ENCODE peak calls at places on chromosomes 7 and 10, in four cellular contexts. One of them, this sample, is unnamed.

GRCh38 chr10:70115948-70116682 is 16.5 kb downstream of the AIFM2 start:
- DNase-seq in H1: no peak
- DNase-seq in HepG2: peak
- DNase-seq in K562: peak
- DNase-seq in this sample: peak

GRCh38 chr10:93465806-93466675 is 16.1 kb downstream of the MYOF start:
- DNase-seq in H1: no peak
- DNase-seq in HepG2: peak
- DNase-seq in K562: no peak
- DNase-seq in this sample: peak

GRCh38 chr7:11751807-11752389 is 80.1 kb downstream of the THSD7A start:
- DNase-seq in H1: no peak
- DNase-seq in HepG2: no peak
- DNase-seq in K562: no peak
- DNase-seq in this sample: peak

GRCh38 chr10:45627412-45628048 is 45.0 kb downstream of the ZFAND4 start:
- DNase-seq in H1: no peak
- DNase-seq in HepG2: no peak
- DNase-seq in K562: no peak
- DNase-seq in this sample: no peak

GRCh38 chr7:31074403-31074802 is 22.3 kb downstream of the ADCYAP1R1 start:
- DNase-seq in H1: no peak
- DNase-seq in HepG2: no peak
- DNase-seq in K562: no peak
- DNase-seq in this sample: no peak

GRCh38 chr10:114682121-114682520 is 24.0 kb upstream of the ABLIM1 start:
- DNase-seq in H1: no peak
- DNase-seq in HepG2: no peak
- DNase-seq in K562: no peak
- DNase-seq in this sample: no peak

GRCh38 chr7:4074994-4075393 is 607.1 kb upstream of the FOXK1 start:
- DNase-seq in H1: no peak
- DNase-seq in HepG2: no peak
- DNase-seq in K562: no peak
- DNase-seq in this sample: no peak

GRCh38 chr10:107072786-107073185 is 91.7 kb downstream of the SORCS1 start:
- DNase-seq in H1: no peak
- DNase-seq in HepG2: no peak
- DNase-seq in K562: no peak
- DNase-seq in this sample: no peak

GRCh38 chr10:7558036-7558435 is 108.7 kb downstream of the ITIH5 start:
- DNase-seq in H1: no peak
- DNase-seq in HepG2: no peak
- DNase-seq in K562: no peak
- DNase-seq in this sample: no peak

GRCh38 chr7:45573199-45573598 is 969 bp upstream of the ADCY1 start:
- DNase-seq in H1: no peak
- DNase-seq in HepG2: no peak
- DNase-seq in K562: no peak
- DNase-seq in this sample: no peak

GRCh38 chr10:61918140-61918539 is 16.6 kb downstream of the ARID5B start:
- DNase-seq in H1: no peak
- DNase-seq in HepG2: peak
- DNase-seq in K562: no peak
- DNase-seq in this sample: no peak

GRCh38 chr10:59745163-59745650 is 8.0 kb downstream of the MRLN start:
- DNase-seq in H1: no peak
- DNase-seq in HepG2: no peak
- DNase-seq in K562: no peak
- DNase-seq in this sample: no peak

GRCh38 chr10:21497177-21497807 is 28.2 kb downstream of the SKIDA1 start:
- DNase-seq in H1: no peak
- DNase-seq in HepG2: peak
- DNase-seq in K562: no peak
- DNase-seq in this sample: peak

GRCh38 chr7:122544463-122544862 is 154.5 kb downstream of the RNF133 start:
- DNase-seq in H1: no peak
- DNase-seq in HepG2: no peak
- DNase-seq in K562: no peak
- DNase-seq in this sample: no peak

DNA sequence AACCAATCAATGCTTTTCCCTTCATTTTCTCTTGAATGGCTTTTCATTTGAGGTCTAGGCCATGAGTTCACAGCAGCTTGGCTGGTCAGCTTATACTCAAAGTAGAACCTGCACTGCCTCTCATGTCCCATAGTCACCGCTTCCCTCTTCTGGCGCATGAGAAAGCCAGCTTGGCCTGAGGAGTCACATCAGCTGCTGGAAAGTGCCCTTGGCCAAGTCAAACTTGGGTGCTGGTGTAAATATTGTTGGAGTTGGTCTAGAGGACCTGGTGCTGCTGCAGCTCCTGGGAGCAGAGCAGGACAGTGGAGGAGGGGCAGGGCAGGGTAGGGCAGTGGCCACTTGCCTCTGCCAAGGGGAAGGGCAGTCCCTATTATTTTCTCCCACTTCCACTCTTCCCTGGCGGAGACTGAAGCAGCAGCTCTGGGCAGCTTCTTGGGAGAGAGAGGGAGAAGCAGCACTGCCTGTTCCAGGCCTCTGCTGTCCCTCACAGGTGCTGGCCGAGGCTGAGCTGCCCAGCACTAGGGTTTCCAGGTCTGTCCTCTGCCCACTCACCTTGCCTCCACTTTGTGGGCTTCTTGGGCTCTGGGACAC is 12.8 kb downstream of the UBE2D4 start:
- DNase-seq in H1: no peak
- DNase-seq in HepG2: no peak
- DNase-seq in K562: no peak
- DNase-seq in this sample: no peak
- TF ChIP-seq RNF2 in H1: no peak
- TF ChIP-seq RNF2 in HepG2: no peak
- TF ChIP-seq RNF2 in K562: no peak
- TF ChIP-seq RNF2 in this sample: no peak

GRCh38 chr10:101565370-101565900 is 22.6 kb downstream of the POLL start:
- DNase-seq in H1: no peak
- DNase-seq in HepG2: no peak
- DNase-seq in K562: no peak
- DNase-seq in this sample: no peak

GRCh38 chr10:101565936-101566332 is 22.1 kb downstream of the POLL start:
- DNase-seq in H1: no peak
- DNase-seq in HepG2: no peak
- DNase-seq in K562: no peak
- DNase-seq in this sample: no peak

GRCh38 chr10:101568054-101568745 is 19.9 kb downstream of the POLL start:
- DNase-seq in H1: no peak
- DNase-seq in HepG2: no peak
- DNase-seq in K562: no peak
- DNase-seq in this sample: no peak

GRCh38 chr10:101567165-101568006 is 20.7 kb downstream of the POLL start:
- DNase-seq in H1: no peak
- DNase-seq in HepG2: no peak
- DNase-seq in K562: no peak
- DNase-seq in this sample: no peak

GRCh38 chr10:101566333-101567164 is 21.5 kb downstream of the POLL start:
- DNase-seq in H1: no peak
- DNase-seq in HepG2: no peak
- DNase-seq in K562: peak
- DNase-seq in this sample: no peak
- TF ChIP-seq RNF2 in H1: no peak
- TF ChIP-seq RNF2 in HepG2: no peak
- TF ChIP-seq RNF2 in K562: no peak
- TF ChIP-seq RNF2 in this sample: no peak

GRCh38 chr10:102804382-102804781 is 32.8 kb downstream of the CYP17A1 start:
- DNase-seq in H1: no peak
- DNase-seq in HepG2: no peak
- DNase-seq in K562: no peak
- DNase-seq in this sample: no peak
- TF ChIP-seq RNF2 in H1: no peak
- TF ChIP-seq RNF2 in HepG2: no peak
- TF ChIP-seq RNF2 in K562: no peak
- TF ChIP-seq RNF2 in this sample: no peak

DNA sequence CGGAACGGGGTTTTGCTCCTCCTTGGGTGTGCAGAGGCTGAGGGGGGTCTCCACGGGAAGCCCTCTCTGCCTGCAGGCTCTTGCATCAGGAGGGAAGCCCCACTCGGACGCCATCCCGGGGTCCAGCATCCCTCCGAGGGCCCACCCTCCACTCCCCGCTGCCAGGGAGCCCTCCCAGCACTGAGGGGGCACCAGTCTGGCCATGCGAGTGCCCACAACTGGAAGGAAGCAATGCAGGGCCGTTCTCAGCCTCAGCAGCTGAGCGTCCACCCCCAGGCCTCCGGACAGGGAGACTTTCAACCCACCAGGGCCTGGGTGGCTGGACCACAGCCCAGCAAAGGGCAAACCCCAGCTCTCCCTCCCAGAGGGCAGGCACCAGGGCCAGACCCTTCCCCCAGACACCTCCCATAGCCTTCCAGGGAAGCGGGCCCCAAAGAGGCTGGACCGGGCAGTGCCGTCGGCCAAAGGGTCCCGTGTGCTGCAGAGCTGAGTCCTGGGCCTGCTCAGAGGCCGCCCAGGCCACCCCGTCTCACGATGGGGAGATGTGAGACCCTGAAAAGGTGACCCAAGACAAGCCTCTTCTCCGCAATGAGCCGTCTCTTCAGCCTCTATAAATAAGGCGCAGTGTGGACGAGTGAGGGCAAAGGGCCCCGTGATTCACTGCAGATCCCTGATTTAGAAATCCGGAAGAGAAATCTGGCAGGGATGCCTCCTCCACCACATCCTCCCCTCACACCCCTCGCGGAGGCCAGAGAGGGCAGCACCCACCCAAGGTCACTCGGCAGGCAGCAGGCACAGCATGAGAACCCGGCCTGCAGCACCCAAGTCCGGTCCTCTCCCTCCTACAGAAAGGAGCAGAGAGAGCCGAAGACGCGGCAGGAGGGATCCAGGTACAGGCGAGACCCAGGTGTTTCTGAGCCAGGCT is 81.9 kb upstream of the DNAAF5 start:
- DNase-seq in H1: no peak
- DNase-seq in HepG2: no peak
- DNase-seq in K562: no peak
- DNase-seq in this sample: no peak
- TF ChIP-seq RNF2 in H1: no peak
- TF ChIP-seq RNF2 in HepG2: no peak
- TF ChIP-seq RNF2 in K562: no peak
- TF ChIP-seq RNF2 in this sample: no peak

DNA sequence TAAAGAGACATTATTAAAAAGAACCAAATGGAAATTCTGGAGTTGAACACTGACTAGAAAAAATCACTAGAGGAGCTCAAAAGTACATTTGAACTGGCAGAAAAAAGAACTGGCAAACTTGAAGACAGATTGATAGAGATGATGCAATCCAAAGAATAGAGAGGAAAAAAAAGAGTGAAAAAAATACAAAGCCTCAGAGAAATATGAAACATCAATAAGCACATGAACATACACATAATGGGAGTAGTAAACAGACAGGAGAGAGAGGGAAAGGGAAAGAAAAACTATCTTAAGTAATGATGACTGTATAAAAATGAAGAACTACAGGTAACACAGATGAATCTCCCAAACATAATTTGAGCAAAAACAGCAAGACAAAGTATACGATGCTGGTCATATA is 61.1 kb downstream of the CNOT4 start:
- DNase-seq in H1: no peak
- DNase-seq in HepG2: no peak
- DNase-seq in K562: no peak
- DNase-seq in this sample: no peak
- TF ChIP-seq RNF2 in H1: no peak
- TF ChIP-seq RNF2 in HepG2: no peak
- TF ChIP-seq RNF2 in K562: no peak
- TF ChIP-seq RNF2 in this sample: no peak

GRCh38 chr10:109633846-109634245 is 289.5 kb downstream of the XPNPEP1 start:
- DNase-seq in H1: no peak
- DNase-seq in HepG2: no peak
- DNase-seq in K562: no peak
- DNase-seq in this sample: no peak
- TF ChIP-seq RNF2 in H1: no peak
- TF ChIP-seq RNF2 in HepG2: no peak
- TF ChIP-seq RNF2 in K562: no peak
- TF ChIP-seq RNF2 in this sample: no peak

GRCh38 chr10:63703113-63703670 is 182.0 kb downstream of the REEP3 start:
- DNase-seq in H1: no peak
- DNase-seq in HepG2: no peak
- DNase-seq in K562: no peak
- DNase-seq in this sample: no peak

GRCh38 chr10:63703740-63704345 is 182.6 kb downstream of the REEP3 start:
- DNase-seq in H1: no peak
- DNase-seq in HepG2: no peak
- DNase-seq in K562: no peak
- DNase-seq in this sample: no peak

GRCh38 chr10:63700935-63701263 is 179.7 kb downstream of the REEP3 start:
- DNase-seq in H1: no peak
- DNase-seq in HepG2: no peak
- DNase-seq in K562: no peak
- DNase-seq in this sample: no peak

GRCh38 chr10:63700209-63700934 is 179.2 kb downstream of the REEP3 start:
- DNase-seq in H1: no peak
- DNase-seq in HepG2: no peak
- DNase-seq in K562: no peak
- DNase-seq in this sample: peak

GRCh38 chr10:63702107-63702506 is 180.9 kb downstream of the REEP3 start:
- DNase-seq in H1: no peak
- DNase-seq in HepG2: no peak
- DNase-seq in K562: no peak
- DNase-seq in this sample: no peak
- TF ChIP-seq RNF2 in H1: no peak
- TF ChIP-seq RNF2 in HepG2: no peak
- TF ChIP-seq RNF2 in K562: no peak
- TF ChIP-seq RNF2 in this sample: no peak

GRCh38 chr7:8620169-8620568 is 186.8 kb downstream of the NXPH1 start:
- DNase-seq in H1: no peak
- DNase-seq in HepG2: no peak
- DNase-seq in K562: no peak
- DNase-seq in this sample: no peak
- TF ChIP-seq RNF2 in H1: no peak
- TF ChIP-seq RNF2 in HepG2: no peak
- TF ChIP-seq RNF2 in K562: no peak
- TF ChIP-seq RNF2 in this sample: no peak